ENCODE peak calls at places on chromosomes 1 and 21, in six cellular contexts. Q, U, O, N, J and L are unnamed samples. For H3K4me1, the result is how much of the 10 kb centered on the place peaks cover.

GRCh38 chr1:179129702-179130473 is 48.0 kb downstream of the TOR3A start:
- DNase-seq in Q (no peak), U (no peak), O (no peak), N (peak), J (peak), L (peak)

GRCh38 chr1:223748773-223749733 is 36.7 kb downstream of the CAPN2 start:
- DNase-seq in Q (peak), U (peak), O (peak), N (peak), J (peak), L (peak)

GRCh38 chr21:15079276-15079675 is 14.5 kb upstream of the NRIP1 start:
- DNase-seq in Q (no peak), U (no peak), O (no peak), N (no peak), J (no peak), L (no peak)

GRCh38 chr1:214864896-214865688 is 217.4 kb upstream of the KCNK2 start:
- DNase-seq in Q (no peak), U (no peak), O (no peak), N (no peak), J (no peak), L (no peak)

GRCh38 chr1:150807257-150807637 is 813 bp downstream of the CTSK start:
- DNase-seq in Q (no peak), U (no peak), O (no peak), N (no peak), J (peak), L (no peak)

GRCh38 chr1:84792421-84792820 is 100.6 kb downstream of the LPAR3 start:
- DNase-seq in Q (no peak), U (no peak), O (no peak), N (no peak), J (no peak), L (no peak)

GRCh38 chr1:203835476-203835875 is 25.9 kb upstream of the SNRPE start:
- DNase-seq in Q (no peak), U (peak), O (no peak), N (no peak), J (no peak), L (no peak)

GRCh38 chr1:182259963-182260362 is 131.6 kb downstream of the GLUL start:
- DNase-seq in Q (no peak), U (no peak), O (no peak), N (no peak), J (no peak), L (no peak)

GRCh38 chr1:175072131-175072941 is 4.7 kb downstream of the TNN start:
- DNase-seq in Q (peak), U (peak), O (no peak), N (no peak), J (peak), L (no peak)

DNA sequence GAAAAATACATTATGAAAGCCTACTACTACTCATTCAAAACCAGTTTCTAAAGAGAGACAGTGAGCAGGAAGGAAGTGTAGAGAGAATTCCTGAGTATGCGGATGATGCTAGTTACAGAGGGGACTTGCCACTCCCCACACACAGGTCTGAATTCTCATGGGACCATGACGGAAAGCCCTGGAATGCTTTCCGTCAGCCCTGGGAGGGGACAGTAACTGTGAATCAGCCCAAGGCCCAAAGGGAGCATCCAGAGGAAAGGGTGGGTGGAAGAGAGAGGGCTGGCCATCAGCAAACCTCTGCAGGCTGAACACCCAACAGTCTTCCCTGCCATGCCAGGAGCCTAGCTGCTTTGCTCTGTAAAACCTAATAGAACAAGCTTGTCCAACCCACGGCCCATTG is 36.4 kb downstream of the RCSD1 start:
- DNase-seq in Q (no peak), U (peak), O (no peak), N (no peak), J (no peak), L (no peak)
- H3K4me1 ChIP-seq in Q (under half), U (under half), O (under half), N (half or more), J (under half), L (half or more)

GRCh38 chr1:184745929-184746583 is 8.6 kb downstream of the EDEM3 start:
- DNase-seq in Q (no peak), U (no peak), O (no peak), N (peak), J (peak), L (peak)
- H3K4me3 ChIP-seq in Q (no peak), U (no peak), O (no peak), N (no peak), J (no peak), L (no peak)

DNA sequence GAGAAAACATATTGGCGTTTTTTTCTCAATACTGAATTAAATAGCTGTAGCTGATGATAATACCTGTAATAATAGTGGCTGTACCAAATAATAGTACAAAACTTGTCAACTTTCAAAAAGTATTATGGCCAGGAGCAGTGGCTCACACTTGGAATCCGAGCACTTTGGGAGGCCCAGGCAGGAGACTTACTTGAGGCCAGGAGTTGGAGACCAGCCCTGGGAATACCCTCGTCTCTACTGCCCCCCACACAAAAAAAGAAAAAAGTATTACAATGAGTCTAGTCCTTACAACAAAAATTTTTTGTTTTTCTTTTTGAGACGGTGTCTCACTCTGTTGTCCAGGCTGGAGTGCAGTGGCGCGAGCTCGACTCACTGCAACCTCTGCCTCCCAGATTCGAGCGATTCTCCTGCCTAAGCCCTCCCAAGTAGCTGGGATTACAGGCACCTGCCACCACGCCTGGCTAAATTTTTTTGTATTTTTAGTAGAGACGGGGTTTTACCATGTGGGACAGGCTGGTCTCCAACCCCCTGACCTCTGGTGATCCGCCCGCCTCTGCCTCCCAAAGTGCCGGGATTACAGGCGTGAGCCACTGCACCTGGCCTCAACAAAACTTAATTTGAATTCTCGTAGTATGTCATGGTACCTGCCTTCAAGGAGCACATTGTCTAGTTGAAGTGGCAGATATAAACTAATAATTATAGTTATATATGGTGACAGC is 1.4 kb downstream of the RBBP4 start:
- DNase-seq in Q (no peak), U (no peak), O (no peak), N (no peak), J (no peak), L (no peak)
- H3K4me1 ChIP-seq in Q (under half), U (under half), O (half or more), N (half or more), J (under half), L (half or more)

GRCh38 chr1:181091322-181092040 is 3.0 kb downstream of the IER5 start:
- DNase-seq in Q (no peak), U (no peak), O (no peak), N (no peak), J (no peak), L (no peak)

GRCh38 chr1:181094402-181094801 is 5.9 kb downstream of the IER5 start:
- DNase-seq in Q (no peak), U (no peak), O (no peak), N (no peak), J (no peak), L (no peak)

GRCh38 chr1:181092056-181092455 is 3.6 kb downstream of the IER5 start:
- DNase-seq in Q (no peak), U (no peak), O (no peak), N (no peak), J (no peak), L (no peak)

GRCh38 chr1:181094813-181095212 is 6.3 kb downstream of the IER5 start:
- DNase-seq in Q (peak), U (peak), O (peak), N (no peak), J (no peak), L (no peak)

GRCh38 chr1:181092883-181093282 is 4.4 kb downstream of the IER5 start:
- DNase-seq in Q (no peak), U (no peak), O (no peak), N (no peak), J (no peak), L (no peak)
- H3K4me3 ChIP-seq in Q (no peak), U (no peak), O (no peak), N (no peak), J (no peak), L (no peak)